ENCODE peak calls at places on chromosome 2, in eight cellular contexts. Y is SW480; V is stimulated activated naive B cell treated with anti-CD40 and anti-IgM and Interleukin-4, amounts not matched to agents 10 μg/mL and 1 μg/mL and 100 μg/mL, for 72 hours; B is astrocyte of the hippocampus; O is COR-L47; A is kidney epithelial cell; G is WTC11; D is effector CD4-positive, alpha-beta T cell. E is an unnamed sample.

GRCh38 chr2:157336137-157336721 is 10.6 kb upstream of the ERMN start:
- DNase-seq in Y (peak; percentile 42), V (no peak), B (peak; percentile 33), O (peak; percentile 28), A (no peak), G (peak; percentile 22), D (peak; percentile 37), E (peak; percentile 43)

GRCh38 chr2:223681125-223681524 is 79.0 kb upstream of the SCG2 start:
- DNase-seq in Y (peak; percentile 15), V (no peak), B (no peak), O (no peak), A (no peak), G (no peak), D (no peak), E (no peak)

GRCh38 chr2:72794572-72794971 is 31.3 kb downstream of the EXOC6B start:
- DNase-seq in Y (no peak), V (no peak), B (no peak), O (no peak), A (no peak), G (no peak), D (no peak), E (no peak)

GRCh38 chr2:108786354-108787208 is at the start of gene CCDC138:
- DNase-seq in Y (peak; percentile 95), V (peak; percentile 85), B (peak; percentile 96), O (peak; percentile 90), A (peak; percentile 38), G (peak; percentile 94), D (peak; percentile 88), E (peak; percentile 88)

GRCh38 chr2:236642125-236642524 is 72.5 kb downstream of the ACKR3 start:
- DNase-seq in Y (no peak), V (no peak), B (peak; percentile 74), O (no peak), A (no peak), G (no peak), D (no peak), E (no peak)

GRCh38 chr2:45607701-45608100 is 3.4 kb downstream of the SRBD1 start:
- DNase-seq in Y (peak; percentile 28), V (no peak), B (peak; percentile 37), O (no peak), A (no peak), G (no peak), D (no peak), E (no peak)

GRCh38 chr2:53334610-53335009 is 433.0 kb upstream of the CHAC2 start:
- DNase-seq in Y (no peak), V (no peak), B (peak; percentile 36), O (no peak), A (no peak), G (no peak), D (no peak), E (no peak)

GRCh38 chr2:143953386-143953785 is 566.5 kb downstream of the ZEB2 start:
- DNase-seq in Y (no peak), V (no peak), B (no peak), O (no peak), A (no peak), G (no peak), D (no peak), E (no peak)